ENCODE peak calls at places on chromosomes 5 and 9, in five cellular contexts. V is PC-9, P is left lung, D is gastrocnemius medialis, B is adrenal gland. Y is an unnamed sample. For H3K27me3 and H3K9me3, the result is how much of the 10 kb centered on the place peaks cover.

GRCh38 chr5:10509593-10509992 is 54.3 kb upstream of the ANKRD33B start:
- DNase-seq in V (no peak), P (no peak), D (no peak), B (no peak), Y (no peak)

GRCh38 chr5:148465381-148466290 is 81.9 kb downstream of the FBXO38 start:
- DNase-seq in V (no peak), P (no peak), D (no peak), B (no peak), Y (no peak)

GRCh38 chr9:89969156-89969566 is 364.3 kb downstream of the GADD45G start:
- DNase-seq in V (no peak), P (no peak), D (no peak), B (no peak), Y (no peak)

GRCh38 chr5:112221118-112221517 is 198.0 kb downstream of the EPB41L4A start:
- DNase-seq in V (no peak), P (no peak), D (no peak), B (no peak), Y (no peak)

GRCh38 chr9:14030350-14030823 is 283.6 kb downstream of the NFIB start:
- DNase-seq in V (peak), P (no peak), D (peak), B (peak), Y (no peak)

GRCh38 chr9:17578911-17579793 is at the start of gene SH3GL2:
- DNase-seq in V (no peak), P (peak), D (no peak), B (peak), Y (no peak)

GRCh38 chr5:6719417-6719816 is 6.2 kb downstream of the TENT4A start:
- DNase-seq in V (no peak), P (no peak), D (no peak), B (no peak), Y (no peak)

GRCh38 chr9:91197232-91198181 is 164.2 kb downstream of the AUH start:
- DNase-seq in V (peak), P (no peak), D (peak), B (peak), Y (no peak)

GRCh38 chr5:54520438-54520846 is 2.9 kb downstream of the SNX18 start:
- DNase-seq in V (no peak), P (no peak), D (no peak), B (peak), Y (no peak)

GRCh38 chr5:150582281-150582791 is 58.1 kb upstream of the SYNPO start:
- DNase-seq in V (no peak), P (no peak), D (peak), B (no peak), Y (no peak)

GRCh38 chr9:113570106-113570505 is 106.6 kb downstream of the RGS3 start:
- DNase-seq in V (no peak), P (no peak), D (peak), B (no peak), Y (no peak)

GRCh38 chr5:172501708-172502379 is 47.5 kb upstream of the SH3PXD2B start:
- DNase-seq in V (no peak), P (no peak), D (no peak), B (no peak), Y (no peak)

GRCh38 chr5:14272548-14273205 is 129.5 kb downstream of the TRIO start:
- DNase-seq in V (no peak), P (no peak), D (no peak), B (no peak), Y (no peak)

GRCh38 chr9:846852-847251 is 5.4 kb downstream of the DMRT1 start:
- DNase-seq in V (peak), P (peak), D (no peak), B (peak), Y (no peak)

GRCh38 chr5:159155960-159156359 is 53.4 kb downstream of the RNF145 start:
- DNase-seq in V (no peak), P (no peak), D (no peak), B (no peak), Y (no peak)

GRCh38 chr5:115486728-115487127 is 57.8 kb downstream of the FEM1C start:
- DNase-seq in V (no peak), P (no peak), D (no peak), B (no peak), Y (no peak)

GRCh38 chr9:75146229-75146628 is 57.9 kb downstream of the OSTF1 start:
- DNase-seq in V (no peak), P (no peak), D (no peak), B (no peak), Y (no peak)

GRCh38 chr5:179201986-179202385 is 141.8 kb downstream of the ZNF354C start:
- DNase-seq in V (no peak), P (peak), D (no peak), B (no peak), Y (no peak)

GRCh38 chr5:179205277-179205676 is 140.0 kb downstream of the ADAMTS2 start:
- DNase-seq in V (no peak), P (peak), D (no peak), B (no peak), Y (no peak)

GRCh38 chr5:179206366-179206765 is 138.9 kb downstream of the ADAMTS2 start:
- DNase-seq in V (no peak), P (peak), D (no peak), B (no peak), Y (no peak)

GRCh38 chr5:179204572-179204971 is 140.7 kb downstream of the ADAMTS2 start:
- DNase-seq in V (no peak), P (peak), D (no peak), B (no peak), Y (no peak)

DNA sequence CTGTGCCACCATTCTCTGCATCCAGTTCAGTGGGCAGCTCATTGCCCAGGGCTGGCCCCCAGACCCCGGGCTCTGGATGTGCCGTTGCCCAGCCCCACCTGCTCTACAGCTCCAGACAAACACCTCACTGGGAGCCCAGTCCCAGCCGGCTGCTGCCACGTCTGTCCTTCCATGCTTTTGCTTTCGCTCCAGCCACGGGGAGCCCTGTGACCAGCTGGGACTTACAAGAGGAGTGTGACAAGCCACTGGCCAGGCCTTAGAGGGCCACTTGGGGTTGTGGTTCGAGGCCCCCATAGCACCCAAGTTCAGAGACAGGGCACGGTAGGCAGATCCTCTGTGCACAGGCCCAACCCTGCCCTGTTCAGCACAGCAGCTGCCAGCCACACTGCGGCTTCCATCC is 142.0 kb downstream of the ADAMTS2 start:
- DNase-seq in V (no peak), P (peak), D (no peak), B (no peak), Y (no peak)
- H3K27me3 ChIP-seq in V (half or more), P (under half), D (under half), B (under half), Y (under half)

GRCh38 chr9:3957296-3957695 is 342.6 kb downstream of the GLIS3 start:
- DNase-seq in V (no peak), P (no peak), D (no peak), B (no peak), Y (no peak)

GRCh38 chr9:3963266-3964019 is 336.4 kb downstream of the GLIS3 start:
- DNase-seq in V (no peak), P (no peak), D (no peak), B (peak), Y (no peak)

GRCh38 chr9:3956081-3956701 is 343.7 kb downstream of the GLIS3 start:
- DNase-seq in V (no peak), P (no peak), D (no peak), B (no peak), Y (no peak)

GRCh38 chr9:3962467-3962866 is 337.4 kb downstream of the GLIS3 start:
- DNase-seq in V (no peak), P (no peak), D (no peak), B (no peak), Y (no peak)

DNA sequence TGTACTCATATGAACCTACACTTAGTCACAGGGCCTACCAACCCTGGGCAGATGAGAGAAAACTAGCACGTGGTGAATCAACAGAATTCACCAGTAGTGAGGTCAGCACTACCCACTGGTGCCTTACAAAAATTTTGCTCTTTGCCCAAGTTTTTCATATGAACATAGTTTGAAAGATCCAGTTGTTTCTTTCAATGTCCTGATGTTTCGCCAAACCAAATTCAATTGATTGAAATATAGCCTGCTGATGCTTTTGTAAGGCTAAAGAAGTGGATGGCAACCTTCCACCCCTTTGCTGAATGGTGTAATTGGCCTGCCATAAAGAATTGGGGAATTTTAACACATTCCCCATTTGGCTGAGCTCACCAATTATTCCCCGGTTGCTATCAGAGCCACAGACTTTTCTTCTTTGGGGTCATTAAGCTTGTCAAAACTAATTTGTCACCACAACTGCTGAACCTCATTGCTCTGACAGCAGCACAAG is 339.2 kb downstream of the GLIS3 start:
- DNase-seq in V (no peak), P (no peak), D (no peak), B (no peak), Y (no peak)
- TF ChIP-seq CTCF in V (no peak), P (no peak), D (no peak), B (no peak), Y (no peak)

DNA sequence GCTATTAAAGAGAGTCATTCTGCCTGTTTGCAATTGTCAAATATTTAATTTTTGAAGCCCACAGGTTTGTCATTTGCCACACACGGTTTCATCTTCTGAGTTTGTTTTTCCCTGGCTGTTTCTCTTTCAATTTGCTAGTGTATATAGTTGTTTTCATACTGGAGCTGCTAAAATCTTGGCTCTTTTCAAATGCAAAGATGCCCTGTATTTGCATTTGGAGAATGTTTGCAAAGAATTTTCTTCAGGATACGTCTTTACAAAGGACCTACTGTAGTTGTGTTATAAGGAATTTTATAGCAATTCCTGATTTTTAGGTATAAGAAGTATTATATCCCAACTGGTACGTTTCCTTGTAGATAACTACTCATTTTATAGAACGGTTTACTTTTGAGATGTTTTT is 48.0 kb downstream of the IZUMO3 start:
- DNase-seq in V (no peak), P (no peak), D (no peak), B (no peak), Y (no peak)
- H3K9me3 ChIP-seq in V (under half), P (under half), D (under half), B (under half), Y (under half)

DNA sequence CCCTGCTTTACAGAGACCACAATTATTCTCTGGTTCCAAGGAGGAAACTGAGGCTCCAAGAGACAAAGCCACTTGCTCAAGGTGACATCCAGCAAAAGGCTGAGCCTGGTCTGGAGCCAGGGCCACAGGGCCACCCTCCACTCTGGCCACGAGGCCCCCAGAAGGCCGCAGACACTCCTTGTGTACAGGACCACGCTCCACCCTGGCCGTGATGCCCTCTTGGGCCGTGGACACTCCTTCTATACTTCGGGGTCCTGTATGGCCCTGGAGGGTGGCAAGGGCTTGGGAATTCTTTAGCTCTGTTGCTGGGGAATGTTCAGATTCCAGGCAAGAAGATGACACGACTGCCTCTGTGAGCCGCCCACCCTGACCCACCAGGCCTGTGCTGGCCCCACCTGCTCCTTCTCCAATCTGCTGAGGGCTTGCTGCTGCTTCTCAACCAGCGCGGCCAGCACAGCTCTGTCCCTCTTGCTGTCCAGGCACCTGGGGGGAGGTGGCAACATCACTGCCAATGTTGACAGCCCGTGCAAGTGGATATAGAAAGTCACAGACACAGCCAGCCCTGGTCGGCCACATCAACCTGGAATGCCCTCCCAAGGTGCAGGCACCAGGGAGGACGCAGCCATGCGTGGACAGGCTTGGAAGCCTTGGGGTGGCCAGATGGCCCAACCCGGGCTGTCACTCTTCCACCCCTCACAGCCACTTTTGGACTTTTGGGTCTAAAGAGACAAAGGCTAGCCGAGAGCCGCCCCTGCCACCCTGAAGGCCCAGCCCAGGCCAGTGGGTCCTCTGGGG is 20.1 kb upstream of the QSOX2 start:
- DNase-seq in V (no peak), P (peak), D (no peak), B (no peak), Y (no peak)
- H3K27me3 ChIP-seq in V (half or more), P (under half), D (under half), B (under half), Y (under half)

GRCh38 chr9:131393622-131394463 is at the start of gene PRRC2B:
- DNase-seq in V (peak), P (peak), D (peak), B (peak), Y (peak)
- TF ChIP-seq CTCF in V (peak), P (peak), D (no peak), B (peak), Y (no peak)

GRCh38 chr9:135090547-135090946 is 3.1 kb downstream of the OLFM1 start:
- DNase-seq in V (no peak), P (peak), D (no peak), B (no peak), Y (no peak)
- H3K9me3 ChIP-seq in V (under half), P (under half), D (under half), B (under half), Y (under half)